ENCODE peak calls at places on chromosomes 4 and X, in six cellular contexts. One of them, this sample, is unnamed.

GRCh38 chr4:67545996-67546356 is 673 bp upstream of the CENPC start:
- DNase-seq in upper lobe of left lung: no peak
- DNase-seq in lower leg skin: no peak
- DNase-seq in right lobe of liver: no peak
- DNase-seq in ovary: no peak
- DNase-seq in tibial nerve: no peak
- DNase-seq in this sample: peak

GRCh38 chrX:109967151-109967550 is 35.8 kb upstream of the TMEM164 start:
- DNase-seq in upper lobe of left lung: no peak
- DNase-seq in ovary: no peak
- DNase-seq in lower leg skin: no peak
- DNase-seq in tibial nerve: no peak
- DNase-seq in right lobe of liver: no peak
- DNase-seq in this sample: no peak

GRCh38 chr4:101025755-101026154 is 321.6 kb downstream of the PPP3CA start:
- DNase-seq in right lobe of liver: no peak
- DNase-seq in tibial nerve: no peak
- DNase-seq in upper lobe of left lung: no peak
- DNase-seq in lower leg skin: no peak
- DNase-seq in ovary: no peak
- DNase-seq in this sample: no peak

GRCh38 chrX:132908891-132909290 is 49.5 kb downstream of the HS6ST2 start:
- DNase-seq in lower leg skin: no peak
- DNase-seq in ovary: no peak
- DNase-seq in right lobe of liver: no peak
- DNase-seq in upper lobe of left lung: no peak
- DNase-seq in tibial nerve: no peak
- DNase-seq in this sample: no peak

GRCh38 chrX:53028678-53029077 is 19.9 kb upstream of the GPR173 start:
- DNase-seq in ovary: no peak
- DNase-seq in upper lobe of left lung: no peak
- DNase-seq in right lobe of liver: no peak
- DNase-seq in tibial nerve: no peak
- DNase-seq in lower leg skin: no peak
- DNase-seq in this sample: no peak

GRCh38 chr4:133938061-133938460 is 263.5 kb downstream of the PABPC4L start:
- DNase-seq in upper lobe of left lung: no peak
- DNase-seq in tibial nerve: no peak
- DNase-seq in right lobe of liver: no peak
- DNase-seq in ovary: no peak
- DNase-seq in lower leg skin: no peak
- DNase-seq in this sample: no peak

GRCh38 chr4:48578132-48578964 is 88.3 kb downstream of the ZAR1 start:
- DNase-seq in lower leg skin: peak
- DNase-seq in upper lobe of left lung: peak
- DNase-seq in right lobe of liver: no peak
- DNase-seq in ovary: peak
- DNase-seq in tibial nerve: peak
- DNase-seq in this sample: no peak

GRCh38 chrX:39556056-39556455 is 541.7 kb downstream of the BCOR start:
- DNase-seq in ovary: no peak
- DNase-seq in lower leg skin: peak
- DNase-seq in upper lobe of left lung: no peak
- DNase-seq in right lobe of liver: no peak
- DNase-seq in tibial nerve: no peak
- DNase-seq in this sample: no peak

GRCh38 chr4:48262926-48263325 is 6.7 kb downstream of the TEC start:
- DNase-seq in tibial nerve: peak
- DNase-seq in ovary: no peak
- DNase-seq in upper lobe of left lung: peak
- DNase-seq in lower leg skin: no peak
- DNase-seq in right lobe of liver: no peak
- DNase-seq in this sample: no peak

GRCh38 chr4:89599026-89599425 is 237.9 kb downstream of the SNCA start:
- DNase-seq in right lobe of liver: no peak
- DNase-seq in lower leg skin: no peak
- DNase-seq in ovary: no peak
- DNase-seq in tibial nerve: no peak
- DNase-seq in upper lobe of left lung: no peak
- DNase-seq in this sample: no peak

GRCh38 chr4:13143704-13144103 is 340.4 kb downstream of the RAB28 start:
- DNase-seq in ovary: no peak
- DNase-seq in upper lobe of left lung: no peak
- DNase-seq in right lobe of liver: no peak
- DNase-seq in lower leg skin: no peak
- DNase-seq in tibial nerve: no peak
- DNase-seq in this sample: no peak

GRCh38 chrX:140766024-140766611 is 56.6 kb downstream of the LINC00632 start:
- DNase-seq in upper lobe of left lung: peak
- DNase-seq in ovary: peak
- DNase-seq in tibial nerve: peak
- DNase-seq in right lobe of liver: peak
- DNase-seq in lower leg skin: no peak
- DNase-seq in this sample: no peak

GRCh38 chr4:17781072-17781830 is at the start of gene FAM184B:
- DNase-seq in lower leg skin: no peak
- DNase-seq in right lobe of liver: no peak
- DNase-seq in tibial nerve: no peak
- DNase-seq in upper lobe of left lung: no peak
- DNase-seq in ovary: no peak
- DNase-seq in this sample: no peak

GRCh38 chrX:13029831-13030771 is 14.3 kb downstream of the FAM9C start:
- DNase-seq in lower leg skin: no peak
- DNase-seq in ovary: no peak
- DNase-seq in upper lobe of left lung: no peak
- DNase-seq in tibial nerve: no peak
- DNase-seq in right lobe of liver: no peak
- DNase-seq in this sample: no peak

GRCh38 chrX:70907900-70908299 is 611 bp downstream of the TEX11 start:
- DNase-seq in right lobe of liver: no peak
- DNase-seq in lower leg skin: no peak
- DNase-seq in upper lobe of left lung: no peak
- DNase-seq in ovary: no peak
- DNase-seq in tibial nerve: no peak
- DNase-seq in this sample: no peak

DNA sequence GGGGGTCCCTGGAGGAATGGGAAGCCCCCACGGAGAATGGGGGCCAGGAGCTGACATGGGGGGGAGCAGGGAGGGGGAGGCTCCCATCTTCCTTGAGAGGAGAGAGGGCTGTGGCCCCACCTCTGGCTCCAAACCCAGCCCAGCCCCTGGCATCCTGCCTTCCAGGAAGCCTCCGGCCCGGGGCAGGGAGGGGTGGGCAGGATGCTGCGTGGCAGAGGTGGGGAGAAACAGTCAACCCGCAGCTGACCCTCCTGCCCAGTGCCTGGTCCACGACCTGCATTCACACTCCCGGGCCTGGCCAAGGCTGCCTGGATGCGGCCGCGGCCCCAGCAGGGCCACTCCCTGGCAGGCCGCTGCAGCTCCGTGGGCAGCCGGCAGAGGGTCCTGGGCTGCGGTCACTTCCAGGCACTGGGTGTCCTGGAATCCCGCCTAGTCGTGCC is 39.0 kb downstream of the CPLX1 start:
- DNase-seq in right lobe of liver: peak
- DNase-seq in upper lobe of left lung: no peak
- DNase-seq in tibial nerve: no peak
- DNase-seq in ovary: no peak
- DNase-seq in lower leg skin: peak
- DNase-seq in this sample: no peak
- TF ChIP-seq POLR2A in right lobe of liver: no peak
- TF ChIP-seq POLR2A in upper lobe of left lung: no peak
- TF ChIP-seq POLR2A in tibial nerve: no peak
- TF ChIP-seq POLR2A in ovary: no peak
- TF ChIP-seq POLR2A in lower leg skin: no peak
- TF ChIP-seq POLR2A in this sample: no peak

GRCh38 chr4:153619811-153620210 is 64.3 kb upstream of the TLR2 start:
- DNase-seq in tibial nerve: no peak
- DNase-seq in lower leg skin: no peak
- DNase-seq in ovary: no peak
- DNase-seq in upper lobe of left lung: no peak
- DNase-seq in right lobe of liver: no peak
- DNase-seq in this sample: no peak
- TF ChIP-seq POLR2A in tibial nerve: no peak
- TF ChIP-seq POLR2A in lower leg skin: no peak
- TF ChIP-seq POLR2A in ovary: no peak
- TF ChIP-seq POLR2A in upper lobe of left lung: no peak
- TF ChIP-seq POLR2A in right lobe of liver: no peak
- TF ChIP-seq POLR2A in this sample: no peak

GRCh38 chr4:11625206-11625605 is 196.5 kb upstream of the HS3ST1 start:
- DNase-seq in tibial nerve: no peak
- DNase-seq in ovary: no peak
- DNase-seq in lower leg skin: no peak
- DNase-seq in upper lobe of left lung: no peak
- DNase-seq in right lobe of liver: peak
- DNase-seq in this sample: no peak
- TF ChIP-seq POLR2A in tibial nerve: no peak
- TF ChIP-seq POLR2A in ovary: no peak
- TF ChIP-seq POLR2A in lower leg skin: no peak
- TF ChIP-seq POLR2A in upper lobe of left lung: no peak
- TF ChIP-seq POLR2A in right lobe of liver: no peak
- TF ChIP-seq POLR2A in this sample: no peak

DNA sequence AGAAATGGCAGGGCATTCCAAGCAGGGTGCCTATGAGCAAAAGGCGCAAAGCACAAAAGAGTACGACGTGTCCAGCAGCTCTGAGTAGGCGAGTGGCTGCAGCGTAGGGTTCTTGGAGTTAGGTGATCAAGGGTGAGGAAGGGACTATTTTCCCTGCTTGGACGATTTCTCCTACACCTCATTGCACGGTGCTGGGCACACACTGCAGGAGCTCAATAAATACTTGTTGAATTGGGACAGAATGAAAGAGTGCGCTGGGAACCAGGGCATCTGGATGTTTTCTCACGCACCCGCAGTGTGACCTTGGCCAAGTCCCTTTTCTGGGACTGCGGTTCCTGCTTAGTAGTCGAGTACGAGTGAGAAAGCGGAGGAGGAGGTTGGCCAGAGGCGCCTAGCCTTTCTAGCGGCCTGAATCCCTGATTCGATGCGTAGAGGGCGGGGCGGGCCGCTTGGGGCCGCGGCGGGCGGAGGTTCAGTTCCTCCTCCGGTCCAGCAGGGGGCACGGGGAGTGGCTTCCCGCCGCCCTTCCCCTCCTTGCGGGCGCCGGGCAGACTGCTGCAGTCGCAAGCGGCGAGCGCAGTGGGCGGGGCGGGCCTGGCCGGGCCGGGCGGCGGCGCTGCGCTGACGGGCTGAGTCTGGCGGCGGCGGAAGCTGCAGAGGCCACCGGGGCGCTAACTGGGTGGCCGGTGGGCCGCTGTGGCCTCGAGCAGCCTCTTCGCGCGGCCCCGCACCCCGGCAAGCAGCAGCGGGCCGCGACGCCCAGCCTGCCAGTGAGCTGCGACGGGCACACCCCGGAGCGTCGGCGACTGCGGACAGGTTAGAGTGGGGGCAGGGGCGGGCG is at the start of gene FAM199X:
- DNase-seq in lower leg skin: peak
- DNase-seq in ovary: peak
- DNase-seq in right lobe of liver: peak
- DNase-seq in upper lobe of left lung: peak
- DNase-seq in tibial nerve: peak
- DNase-seq in this sample: peak
- TF ChIP-seq POLR2A in lower leg skin: no peak
- TF ChIP-seq POLR2A in ovary: peak
- TF ChIP-seq POLR2A in right lobe of liver: peak
- TF ChIP-seq POLR2A in upper lobe of left lung: peak
- TF ChIP-seq POLR2A in tibial nerve: peak
- TF ChIP-seq POLR2A in this sample: peak

DNA sequence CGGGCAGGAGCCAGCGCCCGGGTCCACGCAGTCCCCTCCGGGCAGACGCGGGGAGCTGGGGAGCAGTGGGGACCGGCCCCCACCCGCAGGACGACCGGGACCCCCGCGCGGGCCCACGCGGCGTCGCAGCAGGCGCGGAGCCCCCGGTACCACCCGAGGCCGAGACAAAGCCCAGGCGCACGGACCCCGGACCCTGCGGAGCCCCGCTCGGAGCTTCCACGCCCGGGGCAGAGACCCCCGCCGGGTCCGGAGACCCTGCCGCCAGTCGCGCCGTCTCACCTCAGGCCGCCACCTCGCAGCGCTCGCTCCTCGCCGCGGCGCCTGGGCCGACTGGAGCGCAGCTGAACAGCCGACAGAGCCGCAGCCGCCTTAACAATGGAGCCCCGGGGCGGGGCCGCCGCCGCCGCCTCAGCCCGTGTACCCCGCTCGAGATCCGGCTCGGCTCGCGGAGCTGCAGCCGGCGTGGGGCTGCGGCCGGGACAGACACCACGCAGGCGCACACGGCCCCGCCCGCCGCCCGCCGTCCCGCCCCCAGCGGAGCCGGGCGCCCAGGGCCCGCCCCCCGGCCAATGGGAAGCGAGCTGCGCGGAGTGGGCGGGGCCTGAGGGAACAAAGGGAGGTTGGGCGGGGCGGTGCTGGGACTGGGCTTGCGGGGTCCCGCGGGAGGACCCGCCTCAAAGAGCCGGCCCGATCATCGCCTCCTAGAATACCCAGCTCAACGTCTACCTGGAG is at the start of gene AFAP1:
- DNase-seq in tibial nerve: peak
- DNase-seq in right lobe of liver: peak
- DNase-seq in lower leg skin: peak
- DNase-seq in upper lobe of left lung: peak
- DNase-seq in ovary: peak
- DNase-seq in this sample: peak
- TF ChIP-seq POLR2A in tibial nerve: peak
- TF ChIP-seq POLR2A in right lobe of liver: peak
- TF ChIP-seq POLR2A in lower leg skin: no peak
- TF ChIP-seq POLR2A in upper lobe of left lung: peak
- TF ChIP-seq POLR2A in ovary: peak
- TF ChIP-seq POLR2A in this sample: peak

This sample was measured in H54.